ENCODE peak calls at places on chromosomes 2 and 18, in nine cellular contexts. P, K, G, Y, V, R, X, M and F are unnamed samples.

GRCh38 chr2:235270951-235271350 is 222.9 kb upstream of the AGAP1 start:
- DNase-seq in V (no peak), G (no peak), Y (no peak), R (no peak), X (peak; percentile 23), K (peak; percentile 92), P (no peak), M (no peak), F (no peak)

GRCh38 chr2:233353769-233354499 is at the start of gene DGKD:
- DNase-seq in G (peak; percentile 67), V (no peak), P (peak; percentile 30), Y (peak; percentile 91), K (peak; percentile 73), X (no peak), R (peak; percentile 74), M (peak; percentile 74), F (peak; percentile 41)

GRCh38 chr2:101991731-101992145 is at the start of gene IL1R2:
- DNase-seq in Y (no peak), P (no peak), R (no peak), K (no peak), V (no peak), X (no peak), M (no peak), G (peak; percentile 59), F (no peak)

GRCh38 chr2:141468746-141469145 is 662.1 kb downstream of the LRP1B start:
- DNase-seq in G (no peak), V (no peak), X (no peak), P (no peak), R (no peak), M (no peak), K (no peak), Y (no peak), F (no peak)

GRCh38 chr2:54665436-54665856 is 58.0 kb upstream of the EML6 start:
- DNase-seq in K (peak; percentile 74), X (no peak), G (no peak), R (no peak), P (peak; percentile 55), Y (peak; percentile 51), V (no peak), M (no peak), F (peak; percentile 48)

GRCh38 chr18:74497308-74497640 is 1.1 kb downstream of the CNDP2 start:
- DNase-seq in K (peak; percentile 49), Y (no peak), R (no peak), V (no peak), X (no peak), G (no peak), P (no peak), M (no peak), F (no peak)

GRCh38 chr2:68715353-68716041 is 19.1 kb upstream of the ARHGAP25 start:
- DNase-seq in V (no peak), X (no peak), P (peak; percentile 41), M (no peak), Y (peak; percentile 82), K (peak; percentile 68), R (no peak), G (peak; percentile 52), F (peak; percentile 59)

GRCh38 chr2:182064024-182064880 is 78.6 kb downstream of the PPP1R1C start:
- DNase-seq in M (no peak), X (no peak), P (no peak), V (no peak), K (no peak), Y (no peak), R (no peak), G (no peak), F (no peak)

GRCh38 chr2:61922714-61923113 is 17.2 kb downstream of the COMMD1 start:
- DNase-seq in K (no peak), X (no peak), Y (no peak), V (no peak), M (no peak), G (no peak), P (no peak), R (no peak), F (no peak)

GRCh38 chr2:216606551-216607527 is 26.4 kb upstream of the IGFBP2 start:
- DNase-seq in G (no peak), K (no peak), X (no peak), P (no peak), V (no peak), M (no peak), R (peak; percentile 16), Y (no peak), F (no peak)

GRCh38 chr2:46459694-46460093 is 19.7 kb upstream of the TMEM247 start:
- DNase-seq in Y (no peak), K (no peak), V (no peak), X (no peak), P (no peak), G (no peak), R (no peak), M (no peak), F (no peak)

GRCh38 chr2:949894-950626 is 589 bp upstream of the SNTG2 start:
- DNase-seq in P (no peak), G (no peak), M (no peak), R (no peak), Y (peak; percentile 32), V (no peak), K (no peak), X (no peak), F (no peak)

GRCh38 chr2:96315005-96315399 is 9.7 kb upstream of the SNRNP200 start:
- DNase-seq in G (no peak), X (no peak), V (no peak), R (no peak), Y (no peak), P (no peak), M (no peak), K (no peak), F (no peak)

GRCh38 chr2:209593930-209594329 is 170.1 kb downstream of the MAP2 start:
- DNase-seq in M (no peak), Y (no peak), R (no peak), K (no peak), X (no peak), G (no peak), V (no peak), P (no peak), F (no peak)

GRCh38 chr2:49938268-49938667 is 784.0 kb upstream of the FSHR start:
- DNase-seq in V (no peak), Y (no peak), K (no peak), P (no peak), M (no peak), X (no peak), G (no peak), R (no peak), F (no peak)

GRCh38 chr2:217325251-217325650 is 465.4 kb upstream of the TNP1 start:
- DNase-seq in P (no peak), M (no peak), G (no peak), V (no peak), K (no peak), Y (no peak), R (no peak), X (no peak), F (no peak)

GRCh38 chr2:63050186-63050915 is at the start of gene OTX1:
- DNase-seq in G (peak; percentile 92), K (peak; percentile 87), Y (peak; percentile 92), P (peak; percentile 55), X (no peak), V (no peak), R (no peak), M (peak; percentile 58), F (peak; percentile 70)

GRCh38 chr2:161956751-161957150 is 117.3 kb downstream of the DPP4 start:
- DNase-seq in R (no peak), G (no peak), V (no peak), M (no peak), K (no peak), Y (no peak), P (no peak), X (no peak), F (no peak)

GRCh38 chr2:231987088-231987788 is 25.7 kb downstream of the DIS3L2 start:
- DNase-seq in Y (no peak), P (no peak), V (no peak), R (no peak), X (no peak), K (no peak), M (no peak), G (no peak), F (no peak)

GRCh38 chr18:11412790-11413189 is 196.6 kb upstream of the SLC35G4 start:
- DNase-seq in R (no peak), K (no peak), X (no peak), G (no peak), M (no peak), V (no peak), P (no peak), Y (no peak), F (no peak)

GRCh38 chr18:26791676-26792075 is 73.8 kb downstream of the AQP4 start:
- DNase-seq in V (no peak), K (no peak), G (no peak), R (no peak), X (no peak), P (no peak), M (no peak), Y (no peak), F (no peak)

GRCh38 chr2:181457741-181458425 is 697 bp downstream of the ITGA4 start:
- DNase-seq in G (no peak), M (peak; percentile 48), Y (peak; percentile 39), R (peak; percentile 35), X (no peak), K (peak; percentile 86), P (peak; percentile 70), V (no peak), F (no peak)

GRCh38 chr2:43225788-43226557 is 433 bp downstream of the ZFP36L2 start:
- DNase-seq in X (no peak), P (peak; percentile 68), R (peak; percentile 59), M (peak; percentile 79), G (peak; percentile 34), Y (peak; percentile 41), K (peak; percentile 91), V (peak; percentile 72), F (no peak)

GRCh38 chr18:75213610-75214009 is 3.0 kb downstream of the TSHZ1 start:
- DNase-seq in M (no peak), Y (no peak), X (no peak), V (no peak), P (no peak), R (no peak), K (no peak), G (no peak), F (no peak)

GRCh38 chr18:21769206-21769605 is 28.6 kb downstream of the MIB1 start:
- DNase-seq in Y (no peak), P (no peak), V (no peak), X (no peak), K (no peak), G (no peak), R (no peak), M (no peak), F (no peak)

GRCh38 chr18:50280707-50281294 is 522 bp downstream of the MBD1 start:
- DNase-seq in K (no peak), X (no peak), P (no peak), R (no peak), Y (no peak), V (no peak), G (no peak), M (no peak), F (no peak)

GRCh38 chr2:144514731-144515424 is 5.0 kb downstream of the ZEB2 start:
- DNase-seq in V (no peak), Y (no peak), M (no peak), P (no peak), X (no peak), G (no peak), K (peak; percentile 69), R (no peak), F (no peak)

GRCh38 chr2:33134764-33135560 is 188.2 kb downstream of the LTBP1 start:
- DNase-seq in Y (no peak), V (no peak), P (peak; percentile 49), K (no peak), R (no peak), G (no peak), M (no peak), X (no peak), F (no peak)

GRCh38 chr2:110748489-110748867 is 16.1 kb downstream of the ACOXL start:
- DNase-seq in M (no peak), P (no peak), Y (no peak), G (no peak), K (peak; percentile 61), R (peak; percentile 28), X (no peak), V (no peak), F (no peak)

GRCh38 chr2:72004201-72004915 is 143.3 kb downstream of the CYP26B1 start:
- DNase-seq in M (no peak), V (no peak), X (no peak), Y (peak; percentile 2), R (no peak), K (no peak), P (no peak), G (no peak), F (no peak)

GRCh38 chr2:196431957-196432356 is 207.6 kb upstream of the CCDC150 start:
- DNase-seq in Y (peak; percentile 38), R (no peak), K (peak; percentile 65), X (no peak), V (no peak), G (no peak), P (no peak), M (no peak), F (peak; percentile 41)